ENCODE peak calls at places on chromosomes 3 and 15, in five cellular contexts. X is H9, Q is neuronal stem cell, L is H1, B is trophoblast cell. Z is an unnamed sample.

GRCh38 chr3:54897028-54897711 is 30.7 kb downstream of the LRTM1 start:
- DNase-seq in L (no peak), B (no peak), X (no peak), Q (no peak), Z (peak)

GRCh38 chr3:37961622-37962455 is 28.7 kb upstream of the VILL start:
- DNase-seq in Q (no peak), L (peak), B (no peak), X (no peak), Z (no peak)

GRCh38 chr15:88465633-88466219 is 1.5 kb downstream of the MRPL46 start:
- DNase-seq in L (no peak), X (no peak), Q (no peak), B (peak), Z (peak)

GRCh38 chr15:83654379-83655236 is 685 bp downstream of the ADAMTSL3 start:
- DNase-seq in L (no peak), X (peak), Q (no peak), B (no peak), Z (no peak)

GRCh38 chr3:38646630-38647029 is 2.9 kb downstream of the SCN5A start:
- DNase-seq in X (peak), L (no peak), Q (no peak), B (peak), Z (peak)

GRCh38 chr3:152374260-152374990 is 105.7 kb downstream of the MBNL1 start:
- DNase-seq in L (no peak), Q (no peak), X (no peak), B (no peak), Z (peak)

GRCh38 chr3:42115223-42115622 is 24.1 kb downstream of the TRAK1 start:
- DNase-seq in Q (no peak), L (no peak), X (no peak), B (no peak), Z (no peak)

GRCh38 chr15:41577863-41578735 is 19.1 kb downstream of the TYRO3 start:
- DNase-seq in L (no peak), B (no peak), Q (no peak), X (no peak), Z (no peak)

GRCh38 chr15:98671060-98672008 is 23.0 kb downstream of the IGF1R start:
- DNase-seq in Q (no peak), B (peak), X (peak), L (peak), Z (peak)

GRCh38 chr15:63335543-63336240 is 46.0 kb downstream of the CA12 start:
- DNase-seq in X (no peak), L (no peak), Q (no peak), B (no peak), Z (no peak)

DNA sequence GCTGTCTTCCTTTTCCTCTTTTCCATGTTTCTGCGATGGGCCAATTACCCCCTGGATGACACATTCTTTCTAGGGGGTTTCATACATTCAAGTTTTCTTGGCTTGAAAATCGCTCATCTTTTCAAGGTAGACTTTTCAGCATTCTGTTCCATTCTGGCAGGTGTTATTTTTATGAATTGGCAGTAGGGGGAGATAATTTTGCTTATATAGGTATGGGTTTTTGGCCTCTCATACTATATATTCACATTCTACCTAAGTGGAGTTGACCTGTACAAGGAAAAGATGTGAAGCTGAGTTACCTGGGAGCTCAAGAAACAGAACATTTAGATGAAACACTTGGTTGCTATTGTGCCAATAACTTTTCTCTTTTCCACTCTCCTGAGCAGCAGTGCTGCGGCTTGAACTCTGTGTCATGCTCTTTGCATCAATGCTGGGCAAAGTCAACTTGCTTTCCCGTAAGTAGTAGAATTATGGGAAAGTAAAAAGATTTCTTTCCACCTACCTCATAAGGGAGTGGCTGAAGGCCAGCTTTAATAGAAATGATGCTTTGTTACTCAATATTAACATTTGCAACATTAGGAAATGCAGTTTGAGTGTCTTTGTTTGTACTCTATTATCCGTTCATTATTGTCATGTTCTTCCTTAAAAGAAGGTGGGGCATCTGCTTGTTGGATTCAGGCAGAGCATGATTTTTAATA is 27.9 kb upstream of the MFSD1 start:
- DNase-seq in L (no peak), Q (no peak), B (no peak), X (no peak), Z (no peak)
- H2BK12ac ChIP-seq in L (no peak), Q (no peak), B (no peak), X (no peak), Z (no peak)

GRCh38 chr3:135970500-135971116 is 5.1 kb downstream of the PPP2R3A start:
- DNase-seq in L (no peak), X (no peak), Q (no peak), B (peak), Z (no peak)

GRCh38 chr3:135966349-135966695 is 794 bp downstream of the PPP2R3A start:
- DNase-seq in L (no peak), Q (no peak), X (no peak), B (no peak), Z (peak)

GRCh38 chr3:135966875-135967274 is 1.3 kb downstream of the PPP2R3A start:
- DNase-seq in B (no peak), L (no peak), X (no peak), Q (no peak), Z (peak)

GRCh38 chr3:135965506-135966348 is at the start of gene PPP2R3A:
- DNase-seq in X (peak), B (peak), Q (peak), L (peak), Z (peak)

GRCh38 chr3:135967867-135968266 is 2.3 kb downstream of the PPP2R3A start:
- DNase-seq in X (no peak), L (no peak), B (no peak), Q (no peak), Z (no peak)
- H2BK5ac ChIP-seq in X (no peak), L (no peak), B (no peak), Q (no peak), Z (no peak)

DNA sequence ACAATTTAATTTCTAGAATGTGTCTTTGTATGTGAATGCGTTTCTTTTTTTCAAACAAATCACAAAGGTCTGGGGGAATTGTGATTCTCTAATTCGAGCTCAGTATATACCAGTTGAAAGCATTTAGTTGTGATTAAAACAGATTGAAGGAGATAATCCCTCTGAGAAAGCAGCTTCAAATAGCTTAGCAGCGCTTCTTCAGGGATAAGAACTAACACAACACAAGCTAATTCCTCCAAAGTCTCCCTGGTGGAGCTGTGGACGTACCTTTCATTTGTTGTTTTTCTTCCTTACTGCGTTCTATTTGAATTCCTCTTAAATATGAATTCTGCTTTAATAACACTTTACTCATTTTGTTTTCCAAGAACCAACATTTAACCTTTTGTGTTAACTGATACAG is 286.7 kb downstream of the ROBO2 start:
- DNase-seq in L (no peak), X (no peak), Q (no peak), B (no peak), Z (no peak)
- H3K4me2 ChIP-seq in L (no peak), X (no peak), Q (no peak), B (no peak), Z (no peak)

GRCh38 chr15:69610858-69611257 is 158.2 kb downstream of the RPLP1 start:
- DNase-seq in L (no peak), B (no peak), X (peak), Q (no peak), Z (no peak)
- H2BK12ac ChIP-seq in L (no peak), B (no peak), X (no peak), Q (no peak), Z (no peak)

GRCh38 chr3:98968347-98968746 is 66.9 kb upstream of the DCBLD2 start:
- DNase-seq in Q (no peak), X (no peak), L (no peak), B (no peak), Z (no peak)
- H2BK5ac ChIP-seq in Q (no peak), X (no peak), L (no peak), B (no peak), Z (no peak)

GRCh38 chr3:126916546-126916945 is 66.4 kb upstream of the PLXNA1 start:
- DNase-seq in L (no peak), Q (no peak), X (no peak), B (no peak), Z (no peak)

GRCh38 chr3:126917232-126917804 is 65.6 kb upstream of the PLXNA1 start:
- DNase-seq in L (no peak), B (no peak), X (no peak), Q (no peak), Z (no peak)

GRCh38 chr3:126914226-126914625 is 68.7 kb upstream of the PLXNA1 start:
- DNase-seq in X (no peak), L (no peak), Q (no peak), B (no peak), Z (no peak)

GRCh38 chr3:126913524-126913923 is 69.4 kb upstream of the PLXNA1 start:
- DNase-seq in Q (no peak), X (no peak), L (no peak), B (peak), Z (no peak)

GRCh38 chr3:126915015-126915414 is 67.9 kb upstream of the PLXNA1 start:
- DNase-seq in X (no peak), L (no peak), Q (no peak), B (no peak), Z (no peak)
- H3K4me2 ChIP-seq in X (no peak), L (no peak), Q (no peak), B (no peak), Z (no peak)

GRCh38 chr15:90624278-90624930 is 92.7 kb upstream of the BLM start:
- DNase-seq in B (no peak), L (no peak), X (no peak), Q (no peak), Z (no peak)
- H2BK12ac ChIP-seq in B (no peak), L (peak), X (no peak), Q (no peak), Z (no peak)

GRCh38 chr15:90036806-90037509 is 35.8 kb downstream of the ZNF710 start:
- DNase-seq in L (no peak), B (no peak), X (no peak), Q (no peak), Z (no peak)
- H2BK5ac ChIP-seq in L (no peak), B (no peak), X (no peak), Q (peak), Z (no peak)